ENCODE peak calls at places on chromosomes 7 and 10, in seven cellular contexts. One of them, this sample, is unnamed.

GRCh38 chr7:77281780-77282478 is 82.3 kb upstream of the FGL2 start:
- DNase-seq in HCT116: no peak
- DNase-seq in HepG2: no peak
- DNase-seq in Panc1: no peak
- DNase-seq in K562: no peak
- DNase-seq in SK-N-SH: no peak
- DNase-seq in A549: no peak
- DNase-seq in this sample: no peak

GRCh38 chr7:69434350-69434749 is 163.9 kb upstream of the AUTS2 start:
- DNase-seq in Panc1: no peak
- DNase-seq in HCT116: no peak
- DNase-seq in K562: no peak
- DNase-seq in HepG2: no peak
- DNase-seq in SK-N-SH: no peak
- DNase-seq in A549: no peak
- DNase-seq in this sample: no peak

GRCh38 chr7:97982647-97983046 is 7.3 kb downstream of the OCM2 start:
- DNase-seq in HCT116: no peak
- DNase-seq in Panc1: no peak
- DNase-seq in A549: no peak
- DNase-seq in SK-N-SH: no peak
- DNase-seq in K562: no peak
- DNase-seq in HepG2: no peak
- DNase-seq in this sample: no peak

GRCh38 chr7:24572014-24572413 is 1.2 kb upstream of the PALS2 start:
- DNase-seq in K562: no peak
- DNase-seq in HCT116: no peak
- DNase-seq in A549: no peak
- DNase-seq in SK-N-SH: no peak
- DNase-seq in Panc1: no peak
- DNase-seq in HepG2: no peak
- DNase-seq in this sample: no peak

GRCh38 chr7:2934211-2934731 is 90.2 kb upstream of the GNA12 start:
- DNase-seq in K562: no peak
- DNase-seq in HCT116: peak
- DNase-seq in HepG2: no peak
- DNase-seq in SK-N-SH: peak
- DNase-seq in A549: peak
- DNase-seq in Panc1: no peak
- DNase-seq in this sample: no peak

GRCh38 chr10:95391570-95392249 is 100.9 kb upstream of the PDLIM1 start:
- DNase-seq in Panc1: no peak
- DNase-seq in A549: peak
- DNase-seq in SK-N-SH: no peak
- DNase-seq in K562: no peak
- DNase-seq in HepG2: no peak
- DNase-seq in HCT116: no peak
- DNase-seq in this sample: no peak

GRCh38 chr10:79418886-79419595 is 26.4 kb downstream of the ZCCHC24 start:
- DNase-seq in SK-N-SH: no peak
- DNase-seq in Panc1: no peak
- DNase-seq in HepG2: no peak
- DNase-seq in HCT116: no peak
- DNase-seq in A549: no peak
- DNase-seq in K562: no peak
- DNase-seq in this sample: no peak

GRCh38 chr7:154720016-154720415 is 282.9 kb downstream of the PAXIP1 start:
- DNase-seq in K562: no peak
- DNase-seq in A549: no peak
- DNase-seq in SK-N-SH: no peak
- DNase-seq in HepG2: no peak
- DNase-seq in HCT116: no peak
- DNase-seq in Panc1: no peak
- DNase-seq in this sample: no peak

GRCh38 chr7:90889644-90890043 is 293.5 kb downstream of the CDK14 start:
- DNase-seq in K562: no peak
- DNase-seq in SK-N-SH: no peak
- DNase-seq in Panc1: no peak
- DNase-seq in HCT116: no peak
- DNase-seq in HepG2: no peak
- DNase-seq in A549: no peak
- DNase-seq in this sample: no peak

GRCh38 chr7:158258411-158259130 is 329.1 kb downstream of the PTPRN2 start:
- DNase-seq in A549: no peak
- DNase-seq in HepG2: no peak
- DNase-seq in SK-N-SH: no peak
- DNase-seq in Panc1: no peak
- DNase-seq in HCT116: no peak
- DNase-seq in K562: no peak
- DNase-seq in this sample: no peak
- TF ChIP-seq REST in A549: no peak
- TF ChIP-seq REST in HepG2: no peak
- TF ChIP-seq REST in SK-N-SH: no peak
- TF ChIP-seq REST in Panc1: no peak
- TF ChIP-seq REST in HCT116: no peak
- TF ChIP-seq REST in K562: no peak
- TF ChIP-seq REST in this sample: no peak

GRCh38 chr10:10798021-10798420 is 219.7 kb upstream of the CELF2 start:
- DNase-seq in SK-N-SH: no peak
- DNase-seq in K562: no peak
- DNase-seq in HCT116: no peak
- DNase-seq in HepG2: no peak
- DNase-seq in A549: no peak
- DNase-seq in Panc1: no peak
- DNase-seq in this sample: no peak

GRCh38 chr10:10796061-10796773 is 221.5 kb upstream of the CELF2 start:
- DNase-seq in SK-N-SH: no peak
- DNase-seq in Panc1: no peak
- DNase-seq in A549: no peak
- DNase-seq in K562: no peak
- DNase-seq in HCT116: no peak
- DNase-seq in HepG2: no peak
- DNase-seq in this sample: no peak

GRCh38 chr10:10796774-10797415 is 220.8 kb upstream of the CELF2 start:
- DNase-seq in A549: no peak
- DNase-seq in HepG2: no peak
- DNase-seq in K562: no peak
- DNase-seq in HCT116: no peak
- DNase-seq in SK-N-SH: no peak
- DNase-seq in Panc1: no peak
- DNase-seq in this sample: no peak

GRCh38 chr10:10797467-10797866 is 220.2 kb upstream of the CELF2 start:
- DNase-seq in A549: no peak
- DNase-seq in SK-N-SH: no peak
- DNase-seq in K562: no peak
- DNase-seq in Panc1: no peak
- DNase-seq in HCT116: no peak
- DNase-seq in HepG2: no peak
- DNase-seq in this sample: no peak

DNA sequence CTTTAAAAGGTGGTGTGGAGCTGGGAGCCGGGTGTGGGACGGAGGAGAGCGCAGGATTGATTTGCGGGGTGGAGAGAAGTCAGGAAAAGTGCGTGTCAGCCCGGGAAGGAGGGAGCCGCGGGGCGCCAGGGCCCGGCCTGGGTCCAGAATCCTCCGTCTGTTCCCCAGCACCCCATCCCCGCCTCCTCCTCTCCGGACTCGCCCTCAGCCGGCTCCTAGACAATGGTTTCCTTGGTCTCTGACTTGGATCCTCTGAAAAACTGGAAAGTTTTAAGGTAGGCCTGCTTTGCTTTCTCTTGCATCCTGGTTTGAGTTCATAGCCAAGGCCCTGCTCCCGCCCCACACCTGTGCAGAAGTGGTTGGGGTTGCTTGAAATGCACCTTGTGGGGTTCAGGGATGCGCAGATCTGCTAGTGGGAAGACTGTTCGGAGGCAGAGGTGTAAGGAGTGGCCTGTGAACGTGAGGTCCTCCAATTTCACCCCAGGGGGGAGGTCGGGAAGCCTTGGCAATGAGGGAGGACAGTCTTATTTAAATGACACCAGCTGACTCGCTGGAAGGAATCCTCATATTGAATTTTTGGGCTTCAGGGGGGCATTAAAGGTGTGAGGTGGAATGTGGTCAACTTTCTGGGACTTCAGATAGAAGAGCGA is 219.0 kb upstream of the CELF2 start:
- DNase-seq in HCT116: no peak
- DNase-seq in A549: no peak
- DNase-seq in SK-N-SH: no peak
- DNase-seq in Panc1: no peak
- DNase-seq in K562: no peak
- DNase-seq in HepG2: no peak
- DNase-seq in this sample: no peak
- H3K27ac ChIP-seq in HCT116: no peak
- H3K27ac ChIP-seq in A549: no peak
- H3K27ac ChIP-seq in SK-N-SH: no peak
- H3K27ac ChIP-seq in Panc1: no peak
- H3K27ac ChIP-seq in K562: no peak
- H3K27ac ChIP-seq in HepG2: no peak
- H3K27ac ChIP-seq in this sample: no peak

GRCh38 chr10:600876-601275 is 88.6 kb downstream of the DIP2C start:
- DNase-seq in HCT116: no peak
- DNase-seq in SK-N-SH: no peak
- DNase-seq in K562: no peak
- DNase-seq in Panc1: no peak
- DNase-seq in A549: no peak
- DNase-seq in HepG2: no peak
- DNase-seq in this sample: no peak

GRCh38 chr10:600234-600633 is 89.2 kb downstream of the DIP2C start:
- DNase-seq in HepG2: no peak
- DNase-seq in SK-N-SH: no peak
- DNase-seq in A549: no peak
- DNase-seq in HCT116: no peak
- DNase-seq in Panc1: no peak
- DNase-seq in K562: no peak
- DNase-seq in this sample: no peak

GRCh38 chr10:598415-599170 is 90.9 kb downstream of the DIP2C start:
- DNase-seq in K562: no peak
- DNase-seq in A549: no peak
- DNase-seq in HCT116: no peak
- DNase-seq in Panc1: no peak
- DNase-seq in SK-N-SH: no peak
- DNase-seq in HepG2: no peak
- DNase-seq in this sample: no peak

GRCh38 chr10:601356-601963 is 88.0 kb downstream of the DIP2C start:
- DNase-seq in HepG2: no peak
- DNase-seq in HCT116: no peak
- DNase-seq in Panc1: no peak
- DNase-seq in K562: no peak
- DNase-seq in SK-N-SH: no peak
- DNase-seq in A549: no peak
- DNase-seq in this sample: no peak

DNA sequence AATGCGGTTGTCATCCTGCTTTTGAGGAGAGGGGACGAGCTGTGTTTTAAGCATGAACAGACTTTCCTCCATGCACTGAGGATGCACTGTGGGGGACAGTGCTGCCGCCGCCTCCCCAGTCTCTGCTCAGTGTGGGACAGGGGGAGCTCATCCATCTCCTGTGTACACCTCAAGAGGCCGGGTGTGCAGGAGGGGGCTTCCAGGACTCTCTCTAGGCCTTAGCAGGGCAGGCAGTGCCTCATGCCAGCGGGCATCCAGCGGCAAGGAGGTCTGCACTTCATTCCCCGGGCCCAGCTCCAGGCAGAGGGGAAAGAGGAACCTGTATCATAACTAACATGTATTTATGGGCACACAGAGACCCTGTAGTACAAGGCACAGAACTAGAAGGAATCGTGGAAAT is 89.7 kb downstream of the DIP2C start:
- DNase-seq in HCT116: no peak
- DNase-seq in Panc1: no peak
- DNase-seq in HepG2: no peak
- DNase-seq in K562: no peak
- DNase-seq in SK-N-SH: no peak
- DNase-seq in A549: no peak
- DNase-seq in this sample: no peak
- TF ChIP-seq REST in HCT116: no peak
- TF ChIP-seq REST in Panc1: no peak
- TF ChIP-seq REST in HepG2: no peak
- TF ChIP-seq REST in K562: no peak
- TF ChIP-seq REST in SK-N-SH: no peak
- TF ChIP-seq REST in A549: no peak
- TF ChIP-seq REST in this sample: no peak

GRCh38 chr10:99659868-99660366 is 608 bp downstream of the ENTPD7 start:
- DNase-seq in HCT116: no peak
- DNase-seq in Panc1: no peak
- DNase-seq in HepG2: no peak
- DNase-seq in K562: no peak
- DNase-seq in SK-N-SH: peak
- DNase-seq in A549: no peak
- DNase-seq in this sample: no peak
- H3K27ac ChIP-seq in HCT116: peak
- H3K27ac ChIP-seq in Panc1: peak
- H3K27ac ChIP-seq in HepG2: peak
- H3K27ac ChIP-seq in K562: peak
- H3K27ac ChIP-seq in SK-N-SH: peak
- H3K27ac ChIP-seq in A549: peak
- H3K27ac ChIP-seq in this sample: peak

DNA sequence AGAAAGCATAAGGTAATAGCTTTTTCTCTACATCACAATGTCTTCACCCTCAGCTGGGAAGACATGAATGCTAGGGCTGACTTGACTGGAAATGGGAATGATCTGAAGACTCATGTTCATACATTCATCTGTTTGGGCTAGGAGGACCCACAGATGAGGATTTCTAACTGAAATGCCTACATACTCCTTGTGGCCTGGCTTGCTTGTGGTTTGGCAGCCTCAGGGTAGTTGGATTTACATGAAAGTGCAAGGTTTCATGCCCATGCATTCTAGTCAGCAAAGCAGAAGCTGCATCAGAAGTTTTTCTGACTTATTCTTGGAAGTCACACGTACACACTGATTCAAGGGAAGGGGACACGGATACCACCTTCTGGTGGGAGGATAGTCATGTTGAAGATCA is 956.9 kb downstream of the LRMDA start:
- DNase-seq in SK-N-SH: no peak
- DNase-seq in HCT116: no peak
- DNase-seq in K562: no peak
- DNase-seq in Panc1: no peak
- DNase-seq in A549: no peak
- DNase-seq in HepG2: no peak
- DNase-seq in this sample: no peak
- TF ChIP-seq REST in SK-N-SH: no peak
- TF ChIP-seq REST in HCT116: no peak
- TF ChIP-seq REST in K562: no peak
- TF ChIP-seq REST in Panc1: no peak
- TF ChIP-seq REST in A549: no peak
- TF ChIP-seq REST in HepG2: no peak
- TF ChIP-seq REST in this sample: no peak

DNA sequence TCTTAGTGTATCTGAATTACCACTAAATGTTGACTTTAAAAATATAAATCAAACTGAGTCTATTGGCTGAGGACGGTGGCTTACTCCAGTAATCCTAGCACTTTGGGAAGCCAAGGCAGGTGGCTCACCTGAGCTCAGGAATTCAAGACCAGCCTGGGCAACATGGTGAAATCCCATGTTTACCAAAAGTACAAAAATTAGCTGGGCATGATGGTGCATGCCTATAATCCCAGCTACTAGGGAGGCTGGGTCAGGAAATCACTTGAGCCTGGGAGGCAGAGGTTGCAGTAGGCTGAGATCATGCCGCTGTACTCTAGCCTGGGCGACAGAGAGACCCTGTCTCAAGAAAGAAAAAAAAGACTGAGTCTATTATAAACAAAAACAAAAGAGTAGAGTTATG is 106.5 kb upstream of the RSU1 start:
- DNase-seq in K562: no peak
- DNase-seq in HepG2: no peak
- DNase-seq in SK-N-SH: no peak
- DNase-seq in HCT116: no peak
- DNase-seq in A549: no peak
- DNase-seq in Panc1: no peak
- DNase-seq in this sample: no peak
- H3K27ac ChIP-seq in K562: no peak
- H3K27ac ChIP-seq in HepG2: no peak
- H3K27ac ChIP-seq in SK-N-SH: no peak
- H3K27ac ChIP-seq in HCT116: no peak
- H3K27ac ChIP-seq in A549: no peak
- H3K27ac ChIP-seq in Panc1: no peak
- H3K27ac ChIP-seq in this sample: no peak